ENCODE peak calls at places on chromosomes 16 and 17, in nine cellular contexts. One of them, this sample, is unnamed.
A peak's percentile ranks its signal among the peaks of the same experiment; 100 is the strongest.

GRCh38 chr17:38604479-38605229 is 1.1 kb downstream of the SRCIN1 start:
- DNase-seq in tibial artery: no peak
- DNase-seq in CD8-positive, alpha-beta T cell: no peak
- DNase-seq in vagina: no peak
- DNase-seq in thoracic aorta: no peak
- DNase-seq in astrocyte of the spinal cord: no peak
- DNase-seq in choroid plexus epithelial cell: no peak
- DNase-seq in mammary epithelial cell: no peak
- DNase-seq in IMR-90: no peak
- DNase-seq in this sample: peak; percentile 35

GRCh38 chr16:81616321-81617020 is 162.6 kb upstream of the PLCG2 start:
- DNase-seq in tibial artery: no peak
- DNase-seq in CD8-positive, alpha-beta T cell: peak; percentile 62
- DNase-seq in vagina: no peak
- DNase-seq in thoracic aorta: no peak
- DNase-seq in astrocyte of the spinal cord: peak; percentile 72
- DNase-seq in choroid plexus epithelial cell: peak; percentile 87
- DNase-seq in mammary epithelial cell: no peak
- DNase-seq in IMR-90: peak; percentile 63
- DNase-seq in this sample: peak; percentile 65

GRCh38 chr16:70738083-70738977 is 52.5 kb upstream of the MTSS2 start:
- DNase-seq in tibial artery: peak; percentile 62
- DNase-seq in CD8-positive, alpha-beta T cell: no peak
- DNase-seq in vagina: no peak
- DNase-seq in thoracic aorta: no peak
- DNase-seq in astrocyte of the spinal cord: peak; percentile 71
- DNase-seq in choroid plexus epithelial cell: peak; percentile 88
- DNase-seq in mammary epithelial cell: peak; percentile 32
- DNase-seq in IMR-90: peak; percentile 93
- DNase-seq in this sample: no peak

GRCh38 chr17:12620200-12620720 is 45.4 kb upstream of the MYOCD start:
- DNase-seq in tibial artery: no peak
- DNase-seq in CD8-positive, alpha-beta T cell: no peak
- DNase-seq in vagina: no peak
- DNase-seq in thoracic aorta: no peak
- DNase-seq in astrocyte of the spinal cord: peak; percentile 83
- DNase-seq in choroid plexus epithelial cell: peak; percentile 86
- DNase-seq in mammary epithelial cell: no peak
- DNase-seq in IMR-90: peak; percentile 80
- DNase-seq in this sample: no peak

GRCh38 chr17:61560071-61560470 is 30.9 kb downstream of the NACA2 start:
- DNase-seq in tibial artery: no peak
- DNase-seq in CD8-positive, alpha-beta T cell: no peak
- DNase-seq in vagina: no peak
- DNase-seq in thoracic aorta: no peak
- DNase-seq in astrocyte of the spinal cord: no peak
- DNase-seq in choroid plexus epithelial cell: no peak
- DNase-seq in mammary epithelial cell: no peak
- DNase-seq in IMR-90: no peak
- DNase-seq in this sample: no peak

GRCh38 chr17:62968445-62968923 is 2.4 kb downstream of the TANC2 start:
- DNase-seq in tibial artery: peak; percentile 29
- DNase-seq in CD8-positive, alpha-beta T cell: peak; percentile 31
- DNase-seq in vagina: no peak
- DNase-seq in thoracic aorta: no peak
- DNase-seq in astrocyte of the spinal cord: peak; percentile 93
- DNase-seq in choroid plexus epithelial cell: peak; percentile 96
- DNase-seq in mammary epithelial cell: peak; percentile 86
- DNase-seq in IMR-90: peak; percentile 94
- DNase-seq in this sample: peak; percentile 70

GRCh38 chr17:27980035-27980434 is 62.4 kb upstream of the NLK start:
- DNase-seq in tibial artery: no peak
- DNase-seq in CD8-positive, alpha-beta T cell: no peak
- DNase-seq in vagina: no peak
- DNase-seq in thoracic aorta: no peak
- DNase-seq in astrocyte of the spinal cord: peak; percentile 59
- DNase-seq in choroid plexus epithelial cell: peak; percentile 76
- DNase-seq in mammary epithelial cell: peak; percentile 81
- DNase-seq in IMR-90: peak; percentile 75
- DNase-seq in this sample: no peak

GRCh38 chr17:31739300-31739699 is 119.7 kb downstream of the COPRS start:
- DNase-seq in tibial artery: no peak
- DNase-seq in CD8-positive, alpha-beta T cell: no peak
- DNase-seq in vagina: no peak
- DNase-seq in thoracic aorta: no peak
- DNase-seq in astrocyte of the spinal cord: no peak
- DNase-seq in choroid plexus epithelial cell: peak; percentile 30
- DNase-seq in mammary epithelial cell: peak; percentile 26
- DNase-seq in IMR-90: peak; percentile 91
- DNase-seq in this sample: no peak

GRCh38 chr17:6815775-6816174 is 15.8 kb downstream of the TEKT1 start:
- DNase-seq in tibial artery: no peak
- DNase-seq in CD8-positive, alpha-beta T cell: no peak
- DNase-seq in vagina: no peak
- DNase-seq in thoracic aorta: no peak
- DNase-seq in astrocyte of the spinal cord: no peak
- DNase-seq in choroid plexus epithelial cell: no peak
- DNase-seq in mammary epithelial cell: no peak
- DNase-seq in IMR-90: no peak
- DNase-seq in this sample: no peak

GRCh38 chr16:24871891-24872290 is 26.1 kb downstream of the SLC5A11 start:
- DNase-seq in tibial artery: no peak
- DNase-seq in CD8-positive, alpha-beta T cell: no peak
- DNase-seq in vagina: no peak
- DNase-seq in thoracic aorta: no peak
- DNase-seq in astrocyte of the spinal cord: no peak
- DNase-seq in choroid plexus epithelial cell: no peak
- DNase-seq in mammary epithelial cell: no peak
- DNase-seq in IMR-90: no peak
- DNase-seq in this sample: no peak

GRCh38 chr16:67395458-67396158 is 2.3 kb upstream of the TPPP3 start:
- DNase-seq in tibial artery: no peak
- DNase-seq in CD8-positive, alpha-beta T cell: no peak
- DNase-seq in vagina: no peak
- DNase-seq in thoracic aorta: no peak
- DNase-seq in astrocyte of the spinal cord: no peak
- DNase-seq in choroid plexus epithelial cell: no peak
- DNase-seq in mammary epithelial cell: peak; percentile 57
- DNase-seq in IMR-90: peak; percentile 72
- DNase-seq in this sample: no peak

GRCh38 chr17:40664582-40665333 is at the start of gene KRT222:
- DNase-seq in tibial artery: no peak
- DNase-seq in CD8-positive, alpha-beta T cell: no peak
- DNase-seq in vagina: no peak
- DNase-seq in thoracic aorta: no peak
- DNase-seq in astrocyte of the spinal cord: no peak
- DNase-seq in choroid plexus epithelial cell: no peak
- DNase-seq in mammary epithelial cell: no peak
- DNase-seq in IMR-90: no peak
- DNase-seq in this sample: no peak

GRCh38 chr16:49464877-49465504 is 91.4 kb downstream of the C16orf78 start:
- DNase-seq in tibial artery: no peak
- DNase-seq in CD8-positive, alpha-beta T cell: no peak
- DNase-seq in vagina: no peak
- DNase-seq in thoracic aorta: no peak
- DNase-seq in astrocyte of the spinal cord: no peak
- DNase-seq in choroid plexus epithelial cell: no peak
- DNase-seq in mammary epithelial cell: no peak
- DNase-seq in IMR-90: no peak
- DNase-seq in this sample: peak; percentile 41

GRCh38 chr17:35607239-35607817 is 20.2 kb downstream of the AP2B1 start:
- DNase-seq in tibial artery: no peak
- DNase-seq in CD8-positive, alpha-beta T cell: no peak
- DNase-seq in vagina: no peak
- DNase-seq in thoracic aorta: no peak
- DNase-seq in astrocyte of the spinal cord: no peak
- DNase-seq in choroid plexus epithelial cell: no peak
- DNase-seq in mammary epithelial cell: no peak
- DNase-seq in IMR-90: peak; percentile 43
- DNase-seq in this sample: no peak

GRCh38 chr16:4372578-4373355 is 1.1 kb downstream of the VASN start:
- DNase-seq in tibial artery: peak; percentile 68
- DNase-seq in CD8-positive, alpha-beta T cell: no peak
- DNase-seq in vagina: no peak
- DNase-seq in thoracic aorta: no peak
- DNase-seq in astrocyte of the spinal cord: no peak
- DNase-seq in choroid plexus epithelial cell: no peak
- DNase-seq in mammary epithelial cell: no peak
- DNase-seq in IMR-90: peak; percentile 79
- DNase-seq in this sample: no peak

GRCh38 chr16:84532855-84533486 is 28.5 kb upstream of the MEAK7 start:
- DNase-seq in tibial artery: no peak
- DNase-seq in CD8-positive, alpha-beta T cell: no peak
- DNase-seq in vagina: no peak
- DNase-seq in thoracic aorta: no peak
- DNase-seq in astrocyte of the spinal cord: no peak
- DNase-seq in choroid plexus epithelial cell: peak; percentile 89
- DNase-seq in mammary epithelial cell: no peak
- DNase-seq in IMR-90: no peak
- DNase-seq in this sample: no peak

GRCh38 chr17:38352245-38353083 is 820 bp downstream of the SOCS7 start:
- DNase-seq in tibial artery: peak; percentile 37
- DNase-seq in CD8-positive, alpha-beta T cell: no peak
- DNase-seq in vagina: no peak
- DNase-seq in thoracic aorta: no peak
- DNase-seq in astrocyte of the spinal cord: peak; percentile 23
- DNase-seq in choroid plexus epithelial cell: peak; percentile 41
- DNase-seq in mammary epithelial cell: peak; percentile 31
- DNase-seq in IMR-90: no peak
- DNase-seq in this sample: peak; percentile 44

GRCh38 chr17:39143552-39144093 is 7.8 kb downstream of the PLXDC1 start:
- DNase-seq in tibial artery: peak; percentile 70
- DNase-seq in CD8-positive, alpha-beta T cell: no peak
- DNase-seq in vagina: no peak
- DNase-seq in thoracic aorta: no peak
- DNase-seq in astrocyte of the spinal cord: no peak
- DNase-seq in choroid plexus epithelial cell: no peak
- DNase-seq in mammary epithelial cell: no peak
- DNase-seq in IMR-90: no peak
- DNase-seq in this sample: no peak

GRCh38 chr17:30436729-30437128 is 40.5 kb upstream of the GOSR1 start:
- DNase-seq in tibial artery: no peak
- DNase-seq in CD8-positive, alpha-beta T cell: no peak
- DNase-seq in vagina: no peak
- DNase-seq in thoracic aorta: no peak
- DNase-seq in astrocyte of the spinal cord: no peak
- DNase-seq in choroid plexus epithelial cell: no peak
- DNase-seq in mammary epithelial cell: no peak
- DNase-seq in IMR-90: no peak
- DNase-seq in this sample: no peak

GRCh38 chr16:11757671-11758545 is 15.3 kb upstream of the TXNDC11 start:
- DNase-seq in tibial artery: no peak
- DNase-seq in CD8-positive, alpha-beta T cell: no peak
- DNase-seq in vagina: no peak
- DNase-seq in thoracic aorta: no peak
- DNase-seq in astrocyte of the spinal cord: peak; percentile 85
- DNase-seq in choroid plexus epithelial cell: peak; percentile 92
- DNase-seq in mammary epithelial cell: peak; percentile 19
- DNase-seq in IMR-90: peak; percentile 70
- DNase-seq in this sample: no peak
- H3K4me3 ChIP-seq in tibial artery: no peak overlapping the region
- H3K4me3 ChIP-seq in CD8-positive, alpha-beta T cell: no peak overlapping the region
- H3K4me3 ChIP-seq in vagina: no peak overlapping the region
- H3K4me3 ChIP-seq in thoracic aorta: no peak overlapping the region
- H3K4me3 ChIP-seq in astrocyte of the spinal cord: no peak overlapping the region
- H3K4me3 ChIP-seq in choroid plexus epithelial cell: no peak overlapping the region
- H3K4me3 ChIP-seq in mammary epithelial cell: no peak overlapping the region
- H3K4me3 ChIP-seq in IMR-90: no peak overlapping the region
- H3K4me3 ChIP-seq in this sample: no peak overlapping the region

GRCh38 chr17:69448431-69449102 is 34.1 kb downstream of the MAP2K6 start:
- DNase-seq in tibial artery: no peak
- DNase-seq in CD8-positive, alpha-beta T cell: no peak
- DNase-seq in vagina: no peak
- DNase-seq in thoracic aorta: no peak
- DNase-seq in astrocyte of the spinal cord: peak; percentile 57
- DNase-seq in choroid plexus epithelial cell: peak; percentile 48
- DNase-seq in mammary epithelial cell: no peak
- DNase-seq in IMR-90: no peak
- DNase-seq in this sample: no peak
- H3K4me3 ChIP-seq in tibial artery: no peak overlapping the region
- H3K4me3 ChIP-seq in CD8-positive, alpha-beta T cell: no peak overlapping the region
- H3K4me3 ChIP-seq in vagina: no peak overlapping the region
- H3K4me3 ChIP-seq in thoracic aorta: no peak overlapping the region
- H3K4me3 ChIP-seq in astrocyte of the spinal cord: no peak overlapping the region
- H3K4me3 ChIP-seq in choroid plexus epithelial cell: peak overlapping the region; percentile 11
- H3K4me3 ChIP-seq in mammary epithelial cell: no peak overlapping the region
- H3K4me3 ChIP-seq in IMR-90: no peak overlapping the region
- H3K4me3 ChIP-seq in this sample: no peak overlapping the region

GRCh38 chr17:50056961-50057330 is 1.0 kb downstream of the ITGA3 start:
- DNase-seq in tibial artery: no peak
- DNase-seq in CD8-positive, alpha-beta T cell: no peak
- DNase-seq in vagina: no peak
- DNase-seq in thoracic aorta: no peak
- DNase-seq in astrocyte of the spinal cord: peak; percentile 59
- DNase-seq in choroid plexus epithelial cell: peak; percentile 55
- DNase-seq in mammary epithelial cell: peak; percentile 49
- DNase-seq in IMR-90: peak; percentile 64
- DNase-seq in this sample: no peak

GRCh38 chr17:50058296-50058945 is 2.5 kb downstream of the ITGA3 start:
- DNase-seq in tibial artery: no peak
- DNase-seq in CD8-positive, alpha-beta T cell: no peak
- DNase-seq in vagina: no peak
- DNase-seq in thoracic aorta: no peak
- DNase-seq in astrocyte of the spinal cord: no peak
- DNase-seq in choroid plexus epithelial cell: no peak
- DNase-seq in mammary epithelial cell: no peak
- DNase-seq in IMR-90: no peak
- DNase-seq in this sample: no peak

GRCh38 chr17:50056217-50056960 is 479 bp downstream of the ITGA3 start:
- DNase-seq in tibial artery: peak; percentile 46
- DNase-seq in CD8-positive, alpha-beta T cell: peak; percentile 47
- DNase-seq in vagina: no peak
- DNase-seq in thoracic aorta: no peak
- DNase-seq in astrocyte of the spinal cord: peak; percentile 74
- DNase-seq in choroid plexus epithelial cell: peak; percentile 78
- DNase-seq in mammary epithelial cell: peak; percentile 68
- DNase-seq in IMR-90: peak; percentile 69
- DNase-seq in this sample: peak; percentile 29

GRCh38 chr17:50059256-50059655 is 3.3 kb downstream of the ITGA3 start:
- DNase-seq in tibial artery: no peak
- DNase-seq in CD8-positive, alpha-beta T cell: no peak
- DNase-seq in vagina: no peak
- DNase-seq in thoracic aorta: no peak
- DNase-seq in astrocyte of the spinal cord: no peak
- DNase-seq in choroid plexus epithelial cell: no peak
- DNase-seq in mammary epithelial cell: peak; percentile 34
- DNase-seq in IMR-90: no peak
- DNase-seq in this sample: no peak

GRCh38 chr17:50057521-50057991 is 1.6 kb downstream of the ITGA3 start:
- DNase-seq in tibial artery: no peak
- DNase-seq in CD8-positive, alpha-beta T cell: no peak
- DNase-seq in vagina: no peak
- DNase-seq in thoracic aorta: no peak
- DNase-seq in astrocyte of the spinal cord: no peak
- DNase-seq in choroid plexus epithelial cell: no peak
- DNase-seq in mammary epithelial cell: no peak
- DNase-seq in IMR-90: no peak
- DNase-seq in this sample: no peak
- H3K4me3 ChIP-seq in tibial artery: peak overlapping the region; percentile 95
- H3K4me3 ChIP-seq in CD8-positive, alpha-beta T cell: no peak overlapping the region
- H3K4me3 ChIP-seq in vagina: peak overlapping the region; percentile 71
- H3K4me3 ChIP-seq in thoracic aorta: peak overlapping the region; percentile 79
- H3K4me3 ChIP-seq in astrocyte of the spinal cord: peak overlapping the region; percentile 66
- H3K4me3 ChIP-seq in choroid plexus epithelial cell: peak overlapping the region; percentile 78
- H3K4me3 ChIP-seq in mammary epithelial cell: peak overlapping the region; percentile 87
- H3K4me3 ChIP-seq in IMR-90: peak overlapping the region; percentile 93
- H3K4me3 ChIP-seq in this sample: no peak overlapping the region

GRCh38 chr17:49756323-49756722 is 7.6 kb downstream of the FAM117A start:
- DNase-seq in tibial artery: no peak
- DNase-seq in CD8-positive, alpha-beta T cell: no peak
- DNase-seq in vagina: no peak
- DNase-seq in thoracic aorta: no peak
- DNase-seq in astrocyte of the spinal cord: no peak
- DNase-seq in choroid plexus epithelial cell: no peak
- DNase-seq in mammary epithelial cell: no peak
- DNase-seq in IMR-90: no peak
- DNase-seq in this sample: no peak
- H3K4me3 ChIP-seq in tibial artery: no peak overlapping the region
- H3K4me3 ChIP-seq in CD8-positive, alpha-beta T cell: no peak overlapping the region
- H3K4me3 ChIP-seq in vagina: no peak overlapping the region
- H3K4me3 ChIP-seq in thoracic aorta: no peak overlapping the region
- H3K4me3 ChIP-seq in astrocyte of the spinal cord: no peak overlapping the region
- H3K4me3 ChIP-seq in choroid plexus epithelial cell: no peak overlapping the region
- H3K4me3 ChIP-seq in mammary epithelial cell: no peak overlapping the region
- H3K4me3 ChIP-seq in IMR-90: no peak overlapping the region
- H3K4me3 ChIP-seq in this sample: no peak overlapping the region